ENCODE peak calls at places on chromosomes 6 and 20, in six cellular contexts. D is GM23338, V is GM23248, Q is hepatocyte, I is mammary epithelial cell, T is A549. Y is an unnamed sample.

GRCh38 chr6:35478259-35478658 is 10.1 kb downstream of the RPL10A start:
- DNase-seq in D (no peak), V (no peak), Q (no peak), I (no peak), T (no peak), Y (no peak)

GRCh38 chr6:106112446-106112845 is 26.3 kb downstream of the PRDM1 start:
- DNase-seq in D (no peak), V (no peak), Q (no peak), I (no peak), T (no peak), Y (no peak)

GRCh38 chr6:3916211-3916610 is 67.0 kb downstream of the FAM50B start:
- DNase-seq in D (no peak), V (no peak), Q (no peak), I (no peak), T (no peak), Y (no peak)

GRCh38 chr6:144214029-144214428 is 63.7 kb downstream of the STX11 start:
- DNase-seq in D (no peak), V (no peak), Q (no peak), I (no peak), T (no peak), Y (no peak)

GRCh38 chr6:90413867-90414266 is 117.2 kb upstream of the BACH2 start:
- DNase-seq in D (peak), V (peak), Q (peak), I (no peak), T (no peak), Y (peak)

GRCh38 chr6:111154981-111155380 is 67.7 kb downstream of the SLC16A10 start:
- DNase-seq in D (no peak), V (no peak), Q (no peak), I (no peak), T (no peak), Y (no peak)

GRCh38 chr20:59827138-59828056 is 106.0 kb downstream of the SYCP2 start:
- DNase-seq in D (no peak), V (no peak), Q (no peak), I (no peak), T (no peak), Y (no peak)

GRCh38 chr20:48959902-48960550 is 38.5 kb downstream of the ARFGEF2 start:
- DNase-seq in D (no peak), V (peak), Q (no peak), I (peak), T (no peak), Y (no peak)

GRCh38 chr20:57663681-57664451 is 43.6 kb upstream of the ZBP1 start:
- DNase-seq in D (no peak), V (no peak), Q (no peak), I (no peak), T (no peak), Y (no peak)

GRCh38 chr6:164911873-164912580 is 397.4 kb downstream of the C6orf118 start:
- DNase-seq in D (no peak), V (peak), Q (no peak), I (no peak), T (no peak), Y (no peak)

GRCh38 chr6:43290905-43291355 is 7.1 kb upstream of the SLC22A7 start:
- DNase-seq in D (no peak), V (peak), Q (no peak), I (no peak), T (no peak), Y (no peak)

GRCh38 chr20:57576002-57576401 is 15.1 kb downstream of the PCK1 start:
- DNase-seq in D (no peak), V (no peak), Q (no peak), I (no peak), T (no peak), Y (no peak)

GRCh38 chr6:47242483-47243386 is 67.0 kb downstream of the TNFRSF21 start:
- DNase-seq in D (peak), V (peak), Q (peak), I (peak), T (peak), Y (peak)

GRCh38 chr6:25916330-25916729 is 14.2 kb downstream of the SLC17A2 start:
- DNase-seq in D (no peak), V (no peak), Q (no peak), I (no peak), T (no peak), Y (no peak)

GRCh38 chr6:19472168-19472567 is 365.0 kb upstream of the ID4 start:
- DNase-seq in D (no peak), V (peak), Q (peak), I (peak), T (peak), Y (no peak)

GRCh38 chr20:35497320-35497719 is 32.1 kb downstream of the C20orf173 start:
- DNase-seq in D (no peak), V (no peak), Q (no peak), I (no peak), T (no peak), Y (no peak)

GRCh38 chr6:4055420-4056041 is 23.4 kb downstream of the FAM217A start:
- DNase-seq in D (no peak), V (peak), Q (peak), I (peak), T (peak), Y (no peak)

GRCh38 chr6:47700051-47700450 is 1.7 kb downstream of the ADGRF4 start:
- DNase-seq in D (no peak), V (peak), Q (peak), I (peak), T (peak), Y (no peak)

GRCh38 chr6:16420715-16421461 is 182.5 kb downstream of the GMPR start:
- DNase-seq in D (peak), V (peak), Q (peak), I (no peak), T (no peak), Y (no peak)
- H3K4me2 ChIP-seq in D (no peak), V (peak), Q (peak), I (no peak), T (peak), Y (no peak)

DNA sequence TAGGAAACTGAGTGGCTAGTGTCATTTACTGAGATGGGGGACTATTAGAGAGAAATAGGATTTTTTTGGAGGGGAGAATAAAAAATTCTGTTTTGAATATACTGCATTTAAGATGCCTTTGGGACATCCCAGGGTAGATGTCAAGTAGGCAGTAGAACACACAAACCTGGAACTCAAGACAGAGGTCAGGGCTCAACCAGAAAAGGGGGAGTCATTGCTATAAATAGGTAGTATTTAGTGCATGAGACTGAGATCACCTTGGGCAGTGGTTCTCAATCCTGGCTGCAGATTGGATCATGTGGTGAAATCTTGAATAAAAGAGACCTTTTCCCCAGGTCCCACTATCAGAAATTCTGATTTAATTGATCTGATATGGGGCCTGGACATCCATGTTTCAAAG is 110.5 kb upstream of the SUPT3H start:
- DNase-seq in D (no peak), V (no peak), Q (no peak), I (no peak), T (no peak), Y (no peak)
- H3K4me2 ChIP-seq in D (no peak), V (no peak), Q (no peak), I (no peak), T (no peak), Y (no peak)

GRCh38 chr20:1882026-1882425 is 13.2 kb upstream of the SIRPA start:
- DNase-seq in D (no peak), V (no peak), Q (no peak), I (no peak), T (no peak), Y (no peak)
- H3K4me2 ChIP-seq in D (no peak), V (no peak), Q (no peak), I (no peak), T (no peak), Y (no peak)

GRCh38 chr20:24610341-24611115 is 141.1 kb downstream of the SYNDIG1 start:
- DNase-seq in D (peak), V (peak), Q (no peak), I (peak), T (no peak), Y (peak)
- H3K4me2 ChIP-seq in D (peak), V (no peak), Q (no peak), I (peak), T (no peak), Y (no peak)

DNA sequence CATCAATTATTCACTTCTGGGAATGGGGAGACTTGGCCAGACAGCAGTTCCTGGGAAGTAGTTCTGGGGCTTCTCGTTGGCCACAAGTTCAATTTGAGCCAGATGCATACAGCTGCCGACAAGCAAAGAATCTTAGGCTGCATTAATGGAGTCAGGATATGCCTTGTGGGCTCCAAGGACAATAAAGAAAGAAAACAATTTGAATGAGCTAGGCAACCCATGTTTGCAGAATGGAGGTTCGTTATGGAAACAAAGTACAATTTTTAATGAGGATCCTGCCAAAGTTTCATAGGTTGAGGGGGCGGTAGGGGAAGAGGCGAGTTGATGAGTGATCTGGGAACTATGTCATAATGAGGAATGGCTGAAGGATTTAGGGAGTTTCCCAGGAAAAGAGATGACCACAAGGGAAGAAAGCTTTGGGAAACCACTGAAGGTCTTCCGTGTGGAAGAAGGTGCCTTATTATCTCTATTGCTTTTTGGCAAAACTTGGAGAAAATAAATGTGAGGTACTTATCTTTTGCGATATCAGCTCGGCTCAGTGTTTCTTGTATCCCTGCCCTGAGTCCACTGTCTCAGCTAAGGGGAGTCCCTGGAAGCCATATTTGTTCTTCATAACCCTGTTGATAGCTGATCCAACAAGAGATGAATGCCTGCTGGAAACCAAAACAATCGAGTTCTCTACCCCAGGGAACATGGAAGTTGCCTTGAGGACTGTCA is 181.0 kb upstream of the ZNF217 start:
- DNase-seq in D (no peak), V (peak), Q (no peak), I (peak), T (peak), Y (no peak)
- H3K4me2 ChIP-seq in D (no peak), V (peak), Q (no peak), I (peak), T (peak), Y (no peak)

GRCh38 chr20:33990075-33990474 is 3.6 kb upstream of the RALY start:
- DNase-seq in D (no peak), V (no peak), Q (no peak), I (no peak), T (no peak), Y (no peak)
- H3K4me2 ChIP-seq in D (no peak), V (no peak), Q (no peak), I (no peak), T (no peak), Y (no peak)

GRCh38 chr20:50711113-50711825 is 19.9 kb upstream of the RIPOR3 start:
- DNase-seq in D (no peak), V (no peak), Q (no peak), I (no peak), T (no peak), Y (no peak)

GRCh38 chr20:50708845-50709555 is 17.7 kb upstream of the RIPOR3 start:
- DNase-seq in D (no peak), V (no peak), Q (no peak), I (no peak), T (no peak), Y (no peak)

GRCh38 chr20:50709574-50709973 is 18.2 kb upstream of the RIPOR3 start:
- DNase-seq in D (no peak), V (no peak), Q (no peak), I (no peak), T (no peak), Y (no peak)

GRCh38 chr20:50712771-50713676 is 18.4 kb upstream of the PARD6B start:
- DNase-seq in D (no peak), V (no peak), Q (no peak), I (no peak), T (no peak), Y (no peak)

DNA sequence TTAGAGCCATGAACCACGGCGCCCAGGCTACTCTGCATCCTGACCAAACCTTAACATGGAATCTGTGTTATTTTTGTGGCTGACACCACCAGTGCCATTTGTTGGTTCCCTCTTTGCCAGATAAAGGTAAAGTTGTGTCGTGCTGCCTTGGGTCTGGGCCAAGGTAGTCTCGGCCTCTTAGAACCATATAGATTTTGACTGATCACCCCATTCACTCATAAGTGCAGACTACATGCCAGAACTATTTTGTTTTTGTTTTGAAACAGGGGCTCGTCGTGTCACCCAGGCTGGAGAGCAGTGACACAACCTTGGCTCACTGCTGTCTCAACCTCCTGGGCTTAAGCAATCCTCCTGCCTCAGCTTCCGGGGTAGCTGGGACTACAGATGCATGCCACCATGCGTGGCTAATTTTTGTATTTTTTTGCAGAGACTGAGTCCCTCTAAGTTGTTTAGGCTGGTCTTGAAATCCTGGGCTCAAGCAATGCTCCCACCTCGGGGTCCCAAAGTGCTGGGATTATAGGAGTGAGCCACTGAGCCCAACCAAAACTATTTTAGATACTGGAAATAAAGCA is 19.2 kb upstream of the RIPOR3 start:
- DNase-seq in D (no peak), V (peak), Q (no peak), I (no peak), T (no peak), Y (no peak)
- H3K4me2 ChIP-seq in D (no peak), V (peak), Q (peak), I (no peak), T (no peak), Y (no peak)

GRCh38 chr6:36660771-36661471 is 17.6 kb upstream of the CDKN1A start:
- DNase-seq in D (peak), V (peak), Q (peak), I (no peak), T (no peak), Y (peak)

GRCh38 chr6:36663504-36664446 is 14.7 kb upstream of the CDKN1A start:
- DNase-seq in D (no peak), V (no peak), Q (no peak), I (no peak), T (no peak), Y (no peak)

GRCh38 chr6:36662827-36663256 is 15.7 kb upstream of the CDKN1A start:
- DNase-seq in D (no peak), V (no peak), Q (no peak), I (no peak), T (no peak), Y (no peak)

GRCh38 chr6:36665180-36665579 is 13.3 kb upstream of the CDKN1A start:
- DNase-seq in D (no peak), V (no peak), Q (no peak), I (no peak), T (no peak), Y (no peak)

DNA sequence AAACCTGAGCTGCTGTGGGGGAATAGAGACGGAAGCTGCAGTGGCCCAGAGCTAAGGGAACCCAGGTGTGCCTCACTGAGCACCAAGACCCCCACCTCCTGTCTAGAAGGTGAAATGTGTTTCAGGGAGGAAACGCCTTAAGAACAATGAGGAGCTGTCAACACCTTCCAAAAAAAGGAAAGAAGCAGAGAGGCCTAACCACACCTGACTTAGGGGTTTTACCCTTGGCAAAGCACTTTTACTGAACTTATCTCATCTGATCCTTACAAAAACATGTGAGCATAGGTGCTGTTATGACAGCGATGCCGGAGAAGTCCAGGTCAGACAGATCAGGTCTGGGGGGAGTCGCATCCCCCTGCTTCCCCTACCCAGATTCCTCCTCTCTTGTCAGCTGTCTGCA is 16.1 kb upstream of the CDKN1A start:
- DNase-seq in D (no peak), V (no peak), Q (no peak), I (no peak), T (no peak), Y (no peak)
- H3K4me2 ChIP-seq in D (no peak), V (no peak), Q (no peak), I (no peak), T (peak), Y (peak)

GRCh38 chr6:121482751-121483150 is 47.3 kb downstream of the GJA1 start:
- DNase-seq in D (no peak), V (no peak), Q (no peak), I (no peak), T (no peak), Y (no peak)
- H3K4me2 ChIP-seq in D (no peak), V (peak), Q (no peak), I (no peak), T (peak), Y (no peak)

GRCh38 chr20:54665812-54666211 is 190.4 kb downstream of the DOK5 start:
- DNase-seq in D (no peak), V (no peak), Q (no peak), I (no peak), T (no peak), Y (no peak)

GRCh38 chr20:54669054-54669390 is 193.6 kb downstream of the DOK5 start:
- DNase-seq in D (no peak), V (no peak), Q (no peak), I (no peak), T (no peak), Y (no peak)

GRCh38 chr20:54668271-54669053 is 193.1 kb downstream of the DOK5 start:
- DNase-seq in D (peak), V (peak), Q (peak), I (no peak), T (peak), Y (peak)
- H3K4me2 ChIP-seq in D (no peak), V (peak), Q (peak), I (no peak), T (peak), Y (no peak)

Y was measured in neural progenitor cell.